ENCODE peak calls at places on chromosome 11, in six cellular contexts. One of them, this sample, is unnamed. For H3K36me3, the result is how much of the 10 kb centered on the place peaks cover.

GRCh38 chr11:34787899-34788298 is 128.3 kb downstream of the APIP start:
- DNase-seq in K562: no peak
- DNase-seq in ovary: no peak
- DNase-seq in HepG2: no peak
- DNase-seq in sigmoid colon: no peak
- DNase-seq in stomach: no peak
- DNase-seq in this sample: no peak

GRCh38 chr11:111417011-111417765 is 38.1 kb upstream of the POU2AF1 start:
- DNase-seq in ovary: no peak
- DNase-seq in stomach: no peak
- DNase-seq in HepG2: peak
- DNase-seq in sigmoid colon: no peak
- DNase-seq in K562: no peak
- DNase-seq in this sample: no peak

GRCh38 chr11:47179655-47179991 is 2.9 kb upstream of the ARFGAP2 start:
- DNase-seq in K562: peak
- DNase-seq in ovary: no peak
- DNase-seq in stomach: peak
- DNase-seq in HepG2: peak
- DNase-seq in sigmoid colon: no peak
- DNase-seq in this sample: no peak

GRCh38 chr11:98701541-98701940 is 319.2 kb upstream of the CNTN5 start:
- DNase-seq in HepG2: no peak
- DNase-seq in stomach: no peak
- DNase-seq in sigmoid colon: no peak
- DNase-seq in ovary: no peak
- DNase-seq in K562: no peak
- DNase-seq in this sample: no peak

GRCh38 chr11:126456089-126456488 is 100.6 kb downstream of the ST3GAL4 start:
- DNase-seq in K562: no peak
- DNase-seq in stomach: no peak
- DNase-seq in ovary: no peak
- DNase-seq in HepG2: no peak
- DNase-seq in sigmoid colon: no peak
- DNase-seq in this sample: no peak

GRCh38 chr11:103338621-103339484 is 229.6 kb downstream of the DYNC2H1 start:
- DNase-seq in ovary: no peak
- DNase-seq in stomach: no peak
- DNase-seq in HepG2: no peak
- DNase-seq in K562: no peak
- DNase-seq in sigmoid colon: no peak
- DNase-seq in this sample: no peak

GRCh38 chr11:19954899-19955298 is 205.4 kb downstream of the DBX1 start:
- DNase-seq in K562: no peak
- DNase-seq in stomach: no peak
- DNase-seq in sigmoid colon: no peak
- DNase-seq in HepG2: peak
- DNase-seq in ovary: no peak
- DNase-seq in this sample: no peak

GRCh38 chr11:65225284-65226102 is 36.3 kb upstream of the POLA2 start:
- DNase-seq in K562: peak
- DNase-seq in HepG2: peak
- DNase-seq in sigmoid colon: peak
- DNase-seq in ovary: peak
- DNase-seq in stomach: peak
- DNase-seq in this sample: peak

GRCh38 chr11:33868646-33869461 is 23.0 kb downstream of the LMO2 start:
- DNase-seq in sigmoid colon: no peak
- DNase-seq in ovary: no peak
- DNase-seq in HepG2: no peak
- DNase-seq in stomach: no peak
- DNase-seq in K562: peak
- DNase-seq in this sample: no peak

GRCh38 chr11:30333405-30333804 is 10.5 kb downstream of the ARL14EP start:
- DNase-seq in sigmoid colon: no peak
- DNase-seq in stomach: no peak
- DNase-seq in HepG2: peak
- DNase-seq in ovary: no peak
- DNase-seq in K562: peak
- DNase-seq in this sample: no peak

GRCh38 chr11:100484948-100485347 is 202.1 kb upstream of the ARHGAP42 start:
- DNase-seq in stomach: no peak
- DNase-seq in sigmoid colon: no peak
- DNase-seq in HepG2: no peak
- DNase-seq in K562: no peak
- DNase-seq in ovary: no peak
- DNase-seq in this sample: no peak

GRCh38 chr11:75204685-75205667 is 35.6 kb upstream of the TPBGL start:
- DNase-seq in ovary: peak
- DNase-seq in stomach: peak
- DNase-seq in HepG2: peak
- DNase-seq in sigmoid colon: peak
- DNase-seq in K562: peak
- DNase-seq in this sample: peak

GRCh38 chr11:47004595-47005033 is 68.1 kb downstream of the CSTPP1 start:
- DNase-seq in sigmoid colon: peak
- DNase-seq in stomach: peak
- DNase-seq in ovary: peak
- DNase-seq in K562: peak
- DNase-seq in HepG2: peak
- DNase-seq in this sample: peak

GRCh38 chr11:17714356-17714854 is 5.0 kb upstream of the MYOD1 start:
- DNase-seq in sigmoid colon: no peak
- DNase-seq in HepG2: no peak
- DNase-seq in ovary: no peak
- DNase-seq in K562: no peak
- DNase-seq in stomach: no peak
- DNase-seq in this sample: no peak

GRCh38 chr11:34509336-34509902 is 4.2 kb downstream of the ELF5 start:
- DNase-seq in ovary: no peak
- DNase-seq in K562: no peak
- DNase-seq in sigmoid colon: no peak
- DNase-seq in HepG2: no peak
- DNase-seq in stomach: no peak
- DNase-seq in this sample: no peak

GRCh38 chr11:45090607-45091006 is 55.8 kb upstream of the PRDM11 start:
- DNase-seq in stomach: no peak
- DNase-seq in K562: no peak
- DNase-seq in ovary: no peak
- DNase-seq in sigmoid colon: no peak
- DNase-seq in HepG2: no peak
- DNase-seq in this sample: no peak

GRCh38 chr11:96014234-96014633 is 90.3 kb upstream of the MTMR2 start:
- DNase-seq in sigmoid colon: no peak
- DNase-seq in K562: no peak
- DNase-seq in HepG2: peak
- DNase-seq in stomach: no peak
- DNase-seq in ovary: no peak
- DNase-seq in this sample: no peak

GRCh38 chr11:70759846-70760245 is 361.5 kb downstream of the CTTN start:
- DNase-seq in stomach: no peak
- DNase-seq in HepG2: no peak
- DNase-seq in sigmoid colon: peak
- DNase-seq in ovary: no peak
- DNase-seq in K562: no peak
- DNase-seq in this sample: no peak

GRCh38 chr11:134689886-134690285 is 277.8 kb upstream of the B3GAT1 start:
- DNase-seq in ovary: no peak
- DNase-seq in K562: no peak
- DNase-seq in stomach: no peak
- DNase-seq in sigmoid colon: no peak
- DNase-seq in HepG2: no peak
- DNase-seq in this sample: no peak

GRCh38 chr11:133697603-133698002 is 147.7 kb downstream of the SPATA19 start:
- DNase-seq in HepG2: no peak
- DNase-seq in sigmoid colon: no peak
- DNase-seq in K562: no peak
- DNase-seq in stomach: no peak
- DNase-seq in ovary: no peak
- DNase-seq in this sample: no peak

DNA sequence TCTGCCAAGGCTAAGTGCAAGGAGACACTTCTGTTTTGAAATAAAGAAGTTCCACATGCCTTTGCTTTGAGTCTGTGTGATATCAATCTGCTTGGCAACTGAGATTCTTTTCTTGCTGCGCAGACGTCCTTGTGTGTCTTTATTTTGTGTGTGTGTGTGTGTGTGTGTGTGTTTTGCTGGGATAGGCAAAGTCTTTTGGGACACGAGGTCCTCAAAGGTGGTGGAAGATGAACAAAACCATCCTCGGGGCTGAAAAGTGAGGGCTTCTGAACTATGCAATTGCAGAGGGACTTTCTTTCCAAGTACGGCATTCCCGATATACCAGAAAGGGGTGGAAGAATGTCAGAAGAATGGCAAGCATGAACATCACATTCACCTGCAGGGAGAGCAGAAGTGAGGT is 17.1 kb upstream of the PRG2 start:
- DNase-seq in K562: no peak
- DNase-seq in stomach: no peak
- DNase-seq in ovary: no peak
- DNase-seq in HepG2: no peak
- DNase-seq in sigmoid colon: no peak
- DNase-seq in this sample: no peak
- H3K36me3 ChIP-seq in K562: half or more
- H3K36me3 ChIP-seq in stomach: under half
- H3K36me3 ChIP-seq in ovary: under half
- H3K36me3 ChIP-seq in HepG2: under half
- H3K36me3 ChIP-seq in sigmoid colon: under half
- H3K36me3 ChIP-seq in this sample: under half

DNA sequence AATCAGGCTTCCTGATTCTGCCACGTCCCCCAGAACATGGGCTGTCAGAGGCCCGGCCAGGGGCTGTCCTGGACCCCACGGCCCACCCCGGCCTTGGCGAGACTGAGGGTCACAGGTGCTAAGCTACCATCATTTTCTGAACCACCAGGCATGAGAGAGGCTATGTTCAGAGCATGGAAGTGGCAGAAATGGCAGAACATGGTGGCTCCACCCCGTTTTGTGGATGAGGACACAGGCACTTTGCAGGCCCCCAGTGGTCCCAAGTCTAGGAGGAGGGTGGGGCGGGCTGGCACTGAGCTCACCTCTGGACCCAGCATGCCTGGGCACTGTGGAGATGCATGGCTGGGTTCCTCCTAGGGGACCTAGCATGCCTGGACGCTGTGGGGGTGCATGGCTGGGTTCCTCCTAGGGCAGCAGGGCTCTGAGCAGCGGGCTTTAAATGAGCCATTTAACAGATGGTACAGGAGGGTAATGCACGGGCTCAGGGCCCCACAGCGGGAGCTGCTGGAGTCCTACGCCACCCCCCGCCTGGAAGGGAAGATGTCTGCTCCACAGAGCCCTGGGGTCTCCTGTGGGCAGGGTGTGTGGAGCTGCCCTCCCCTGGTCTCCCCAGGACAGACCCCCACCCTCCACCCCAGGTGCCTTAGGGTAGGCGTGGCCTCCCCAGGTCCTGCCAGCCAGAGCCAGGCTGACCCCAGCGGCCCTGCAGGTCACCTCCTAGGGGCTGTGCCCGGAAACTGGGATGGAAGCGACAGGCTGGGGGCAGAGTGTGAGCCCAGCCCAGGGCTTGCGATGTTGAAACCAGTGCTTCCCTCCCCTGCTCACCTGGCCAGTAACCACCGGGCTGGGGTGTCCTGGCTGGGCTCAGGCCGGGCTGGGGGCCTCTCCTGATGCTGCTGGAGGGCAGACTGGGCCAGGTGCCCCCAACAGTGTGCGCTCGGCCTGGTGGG is 6.1 kb upstream of the MUC5AC start:
- DNase-seq in stomach: no peak
- DNase-seq in ovary: no peak
- DNase-seq in sigmoid colon: no peak
- DNase-seq in K562: no peak
- DNase-seq in HepG2: no peak
- DNase-seq in this sample: no peak
- TF ChIP-seq EP300 in stomach: no peak
- TF ChIP-seq EP300 in ovary: no peak
- TF ChIP-seq EP300 in sigmoid colon: no peak
- TF ChIP-seq EP300 in K562: no peak
- TF ChIP-seq EP300 in HepG2: no peak
- TF ChIP-seq EP300 in this sample: no peak

GRCh38 chr11:88433546-88434230 is 96.2 kb upstream of the CTSC start:
- DNase-seq in ovary: no peak
- DNase-seq in stomach: no peak
- DNase-seq in sigmoid colon: no peak
- DNase-seq in K562: no peak
- DNase-seq in HepG2: peak
- DNase-seq in this sample: no peak
- H3K36me3 ChIP-seq in ovary: under half
- H3K36me3 ChIP-seq in stomach: under half
- H3K36me3 ChIP-seq in sigmoid colon: under half
- H3K36me3 ChIP-seq in K562: under half
- H3K36me3 ChIP-seq in HepG2: under half
- H3K36me3 ChIP-seq in this sample: under half

GRCh38 chr11:16359369-16359768 is 3.0 kb upstream of the SOX6 start:
- DNase-seq in HepG2: no peak
- DNase-seq in stomach: no peak
- DNase-seq in sigmoid colon: no peak
- DNase-seq in K562: peak
- DNase-seq in ovary: no peak
- DNase-seq in this sample: no peak
- TF ChIP-seq EP300 in HepG2: no peak
- TF ChIP-seq EP300 in stomach: no peak
- TF ChIP-seq EP300 in sigmoid colon: no peak
- TF ChIP-seq EP300 in K562: peak
- TF ChIP-seq EP300 in ovary: no peak
- TF ChIP-seq EP300 in this sample: no peak

DNA sequence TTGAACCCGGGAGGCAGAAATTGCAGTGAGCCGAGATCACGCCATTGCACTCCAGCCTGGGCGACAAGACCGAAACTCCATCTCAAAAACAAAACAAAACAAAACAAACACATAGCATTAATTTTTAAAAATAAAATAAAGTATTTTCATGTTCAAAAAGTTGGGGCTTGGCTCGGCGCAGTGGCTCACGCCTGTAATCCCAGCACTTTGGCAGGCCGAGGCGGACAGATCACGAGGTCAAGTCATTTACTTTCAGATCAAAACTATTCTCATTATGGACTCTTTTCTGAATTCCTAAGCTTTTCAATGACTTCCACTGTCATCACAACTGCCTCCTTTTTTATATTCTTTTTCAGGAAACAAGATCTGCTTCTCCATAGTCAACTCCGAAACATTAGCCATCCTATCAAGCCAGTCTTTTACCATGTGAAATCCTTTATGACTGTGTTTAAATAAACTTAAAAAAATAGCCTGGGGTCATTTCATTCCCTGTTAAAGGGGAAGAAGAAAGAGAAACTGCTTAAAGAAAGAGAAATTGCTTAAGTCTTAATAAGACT is 13.0 kb upstream of the CHRNA10 start:
- DNase-seq in HepG2: no peak
- DNase-seq in ovary: no peak
- DNase-seq in sigmoid colon: no peak
- DNase-seq in K562: no peak
- DNase-seq in stomach: no peak
- DNase-seq in this sample: no peak
- H3K36me3 ChIP-seq in HepG2: under half
- H3K36me3 ChIP-seq in ovary: under half
- H3K36me3 ChIP-seq in sigmoid colon: under half
- H3K36me3 ChIP-seq in K562: half or more
- H3K36me3 ChIP-seq in stomach: half or more
- H3K36me3 ChIP-seq in this sample: under half